ENCODE peak calls at places on chromosomes 13 and 19, in nine cellular contexts. M is mammary epithelial cell; C is stimulated activated CD8-positive, alpha-beta memory T cell treated with anti-CD3 and anti-CD28 coated beads, Interleukin-7, amount 100 ng/mL, for 1 hour; Q is T follicular helper cell; E is COR-L47; I is NCI-H524 treated with DMSO at 0.1 percent for 48 hours; B is uterus; G is AG10803; N is stomach. O is an unnamed sample.

GRCh38 chr13:47621931-47622330 is 379.1 kb downstream of the SUCLA2 start:
- DNase-seq in M (peak; percentile 84), C (no peak), Q (no peak), E (no peak), I (no peak), B (no peak), G (no peak), N (no peak), O (peak; percentile 35)

GRCh38 chr13:97629601-97630272 is 195.8 kb downstream of the RAP2A start:
- DNase-seq in M (no peak), C (no peak), Q (no peak), E (peak; percentile 17), I (no peak), B (no peak), G (no peak), N (no peak), O (no peak)

GRCh38 chr13:75417006-75417384 is 65.0 kb downstream of the TBC1D4 start:
- DNase-seq in M (no peak), C (no peak), Q (no peak), E (no peak), I (no peak), B (no peak), G (no peak), N (no peak), O (peak; percentile 49)

GRCh38 chr13:25375727-25376358 is 4.1 kb downstream of the ATP8A2 start:
- DNase-seq in M (peak; percentile 14), C (no peak), Q (peak; percentile 3), E (peak; percentile 40), I (peak; percentile 11), B (no peak), G (peak; percentile 38), N (no peak), O (peak; percentile 71)

GRCh38 chr13:24680921-24681585 is 845 bp downstream of the ATP12A start:
- DNase-seq in M (no peak), C (no peak), Q (no peak), E (no peak), I (no peak), B (no peak), G (no peak), N (no peak), O (no peak)

GRCh38 chr13:72041165-72041564 is 174.2 kb upstream of the DACH1 start:
- DNase-seq in M (no peak), C (no peak), Q (no peak), E (no peak), I (no peak), B (no peak), G (no peak), N (no peak), O (no peak)

GRCh38 chr19:45306522-45307027 is 16.1 kb downstream of the CKM start:
- DNase-seq in M (no peak), C (no peak), Q (no peak), E (peak; percentile 19), I (peak; percentile 4), B (no peak), G (no peak), N (no peak), O (no peak)

GRCh38 chr19:29866011-29866410 is 54.2 kb downstream of the CCNE1 start:
- DNase-seq in M (no peak), C (no peak), Q (no peak), E (no peak), I (no peak), B (no peak), G (no peak), N (no peak), O (no peak)

GRCh38 chr13:113137656-113138292 is 15.2 kb downstream of the F10 start:
- DNase-seq in M (no peak), C (no peak), Q (no peak), E (no peak), I (no peak), B (no peak), G (no peak), N (no peak), O (no peak)

GRCh38 chr19:38812841-38813320 is at the start of gene LGALS4:
- DNase-seq in M (no peak), C (no peak), Q (no peak), E (no peak), I (no peak), B (no peak), G (no peak), N (peak; percentile 93), O (no peak)

GRCh38 chr13:31540316-31540715 is 199.0 kb upstream of the RXFP2 start:
- DNase-seq in M (no peak), C (no peak), Q (no peak), E (no peak), I (no peak), B (no peak), G (no peak), N (no peak), O (no peak)

GRCh38 chr19:49581007-49581508 is at the start of gene PRRG2:
- DNase-seq in M (peak; percentile 69), C (no peak), Q (no peak), E (peak; percentile 3), I (no peak), B (peak; percentile 25), G (no peak), N (peak; percentile 73), O (peak; percentile 52)

GRCh38 chr13:29921542-29921941 is 71.1 kb upstream of the UBL3 start:
- DNase-seq in M (no peak), C (no peak), Q (no peak), E (no peak), I (no peak), B (no peak), G (no peak), N (no peak), O (no peak)

GRCh38 chr13:32334676-32335075 is 19.4 kb downstream of the BRCA2 start:
- DNase-seq in M (no peak), C (no peak), Q (no peak), E (no peak), I (no peak), B (no peak), G (peak; percentile 54), N (no peak), O (no peak)

GRCh38 chr19:3471954-3472655 is 8.2 kb downstream of the SMIM24 start:
- DNase-seq in M (no peak), C (no peak), Q (no peak), E (no peak), I (no peak), B (peak; percentile 63), G (no peak), N (peak; percentile 42), O (peak; percentile 34)

GRCh38 chr19:2274937-2275535 is 6.9 kb downstream of the PEAK3 start:
- DNase-seq in M (peak; percentile 44), C (no peak), Q (no peak), E (peak; percentile 76), I (no peak), B (peak; percentile 67), G (peak; percentile 67), N (peak; percentile 69), O (peak; percentile 74)

GRCh38 chr19:39320948-39321831 is 527 bp upstream of the LRFN1 start:
- DNase-seq in M (no peak), C (peak; percentile 7), Q (no peak), E (no peak), I (no peak), B (no peak), G (no peak), N (no peak), O (no peak)

GRCh38 chr19:46475976-46476375 is 4.6 kb upstream of the PNMA8A start:
- DNase-seq in M (peak; percentile 43), C (no peak), Q (no peak), E (no peak), I (no peak), B (no peak), G (no peak), N (no peak), O (no peak)

GRCh38 chr19:13002389-13002898 is 7.2 kb downstream of the NFIX start:
- DNase-seq in M (no peak), C (no peak), Q (no peak), E (no peak), I (no peak), B (no peak), G (no peak), N (peak; percentile 73), O (no peak)

GRCh38 chr19:42154471-42155323 is 22.5 kb upstream of the POU2F2 start:
- DNase-seq in M (no peak), C (no peak), Q (no peak), E (no peak), I (no peak), B (no peak), G (no peak), N (no peak), O (no peak)

GRCh38 chr13:80577285-80577684 is 236.4 kb upstream of the SPRY2 start:
- DNase-seq in M (no peak), C (no peak), Q (no peak), E (no peak), I (no peak), B (no peak), G (no peak), N (no peak), O (no peak)

GRCh38 chr19:29858000-29858596 is 46.3 kb downstream of the CCNE1 start:
- DNase-seq in M (no peak), C (no peak), Q (no peak), E (peak; percentile 14), I (no peak), B (no peak), G (no peak), N (peak; percentile 50), O (peak; percentile 38)

O was measured in MCF 10A.